ENCODE peak calls at places on chromosomes 12 and 14, in six cellular contexts. D is tibial nerve, Z is SK-N-SH, A is stomach, G is A549, H is GM12878. B is an unnamed sample.

GRCh38 chr12:64178122-64178521 is 44.0 kb downstream of the KICS2 start:
- DNase-seq in H (no peak), G (no peak), A (no peak), D (no peak), Z (no peak), B (no peak)

GRCh38 chr14:90299408-90299807 is 32.3 kb downstream of the NRDE2 start:
- DNase-seq in A (peak), Z (no peak), G (no peak), D (no peak), H (no peak), B (no peak)

GRCh38 chr14:72962829-72963312 is 36.6 kb downstream of the DCAF4 start:
- DNase-seq in Z (no peak), D (no peak), A (no peak), H (no peak), G (peak), B (peak)

GRCh38 chr12:88600272-88600671 is 20.0 kb upstream of the KITLG start:
- DNase-seq in A (no peak), D (no peak), Z (no peak), H (no peak), G (peak), B (no peak)

GRCh38 chr14:64971452-64971889 is 665 bp downstream of the RAB15 start:
- DNase-seq in Z (no peak), A (no peak), D (no peak), H (no peak), G (no peak), B (no peak)

GRCh38 chr12:25784669-25785068 is 173.8 kb upstream of the RASSF8 start:
- DNase-seq in H (no peak), D (no peak), Z (no peak), A (no peak), G (no peak), B (no peak)

GRCh38 chr14:58082491-58083098 is 69.4 kb downstream of the ARMH4 start:
- DNase-seq in Z (no peak), G (peak), A (no peak), H (no peak), D (no peak), B (no peak)

GRCh38 chr14:29805415-29806123 is 122.1 kb downstream of the PRKD1 start:
- DNase-seq in H (no peak), G (peak), D (peak), Z (no peak), A (peak), B (peak)

GRCh38 chr14:78530078-78530477 is 359.9 kb downstream of the NRXN3 start:
- DNase-seq in H (no peak), Z (no peak), D (no peak), A (no peak), G (peak), B (no peak)

GRCh38 chr12:19419086-19419485 is 20.2 kb upstream of the AEBP2 start:
- DNase-seq in H (no peak), Z (no peak), D (no peak), G (no peak), A (peak), B (no peak)

GRCh38 chr12:90449611-90450010 is 505.4 kb downstream of the CCER1 start:
- DNase-seq in D (no peak), Z (no peak), H (no peak), G (no peak), A (no peak), B (no peak)

GRCh38 chr12:123389560-123390351 is 5.8 kb downstream of the KMT5A start:
- DNase-seq in A (peak), G (no peak), D (no peak), Z (peak), H (no peak), B (peak)

GRCh38 chr14:96567289-96567899 is 65.2 kb downstream of the PAPOLA start:
- DNase-seq in D (no peak), G (peak), H (no peak), A (no peak), Z (no peak), B (no peak)

GRCh38 chr12:79566452-79566851 is 124.3 kb downstream of the PAWR start:
- DNase-seq in D (no peak), Z (no peak), H (no peak), G (no peak), A (no peak), B (no peak)

GRCh38 chr12:42893196-42893595 is 303.6 kb upstream of the PRICKLE1 start:
- DNase-seq in H (no peak), A (no peak), D (no peak), G (no peak), Z (no peak), B (no peak)

GRCh38 chr12:13024151-13024946 is 19.8 kb upstream of the FAM234B start:
- DNase-seq in D (peak), A (peak), H (no peak), G (peak), Z (no peak), B (peak)

GRCh38 chr12:85784096-85784720 is 52.0 kb downstream of the RASSF9 start:
- DNase-seq in G (no peak), D (no peak), A (no peak), Z (no peak), H (no peak), B (no peak)
- TF ChIP-seq EP300 in G (no peak), D (no peak), A (no peak), Z (no peak), H (no peak), B (no peak)

GRCh38 chr12:91663331-91663998 is 480.8 kb upstream of the DCN start:
- DNase-seq in A (no peak), G (no peak), Z (no peak), D (no peak), H (no peak), B (no peak)
- TF ChIP-seq EP300 in A (no peak), G (no peak), Z (no peak), D (no peak), H (no peak), B (no peak)

GRCh38 chr12:120292661-120293531 is at the start of gene RNU4-1:
- DNase-seq in H (peak), G (peak), A (peak), Z (peak), D (peak), B (peak)
- TF ChIP-seq EP300 in H (peak), G (no peak), A (no peak), Z (peak), D (peak), B (no peak)

DNA sequence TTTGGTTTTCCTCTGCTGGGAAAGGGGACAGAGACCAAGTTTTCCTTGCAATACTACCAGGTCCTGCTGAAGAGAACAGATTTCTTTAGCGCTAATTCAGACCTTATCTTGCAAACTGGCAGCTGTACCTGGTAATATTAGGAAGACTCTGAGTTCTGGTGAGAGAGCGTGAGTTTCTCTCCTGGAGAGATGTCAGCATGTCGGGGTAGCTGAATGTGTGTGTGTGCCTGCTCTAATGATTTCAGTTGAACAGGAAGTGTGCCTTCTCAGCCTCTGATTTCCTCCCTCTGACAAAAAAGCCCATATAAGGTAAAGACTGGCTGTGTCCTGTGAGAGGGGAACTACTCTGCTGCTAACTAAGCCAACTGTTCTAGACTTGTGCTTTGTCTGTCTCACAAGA is 10.3 kb upstream of the ERP27 start:
- DNase-seq in H (peak), A (no peak), G (peak), D (peak), Z (no peak), B (peak)
- TF ChIP-seq EP300 in H (peak), A (no peak), G (no peak), D (peak), Z (no peak), B (no peak)

GRCh38 chr12:54328595-54329337 is 3.8 kb downstream of the COPZ1 start:
- DNase-seq in Z (no peak), D (no peak), G (no peak), A (no peak), H (no peak), B (no peak)
- TF ChIP-seq EP300 in Z (no peak), D (no peak), G (no peak), A (no peak), H (no peak), B (no peak)

GRCh38 chr12:113069149-113069548 is 12.6 kb downstream of the DTX1 start:
- DNase-seq in D (no peak), H (no peak), A (no peak), G (no peak), Z (no peak), B (no peak)
- TF ChIP-seq EP300 in D (no peak), H (no peak), A (no peak), G (no peak), Z (no peak), B (no peak)

GRCh38 chr12:101773560-101774206 is 34.4 kb upstream of the SYCP3 start:
- DNase-seq in G (peak), Z (peak), D (peak), A (peak), H (peak), B (peak)
- TF ChIP-seq EP300 in G (no peak), Z (no peak), D (peak), A (no peak), H (no peak), B (no peak)

GRCh38 chr14:56099081-56099797 is 19.0 kb upstream of the PELI2 start:
- DNase-seq in G (no peak), Z (no peak), H (no peak), D (no peak), A (no peak), B (no peak)
- TF ChIP-seq EP300 in G (no peak), Z (no peak), H (no peak), D (no peak), A (no peak), B (no peak)

DNA sequence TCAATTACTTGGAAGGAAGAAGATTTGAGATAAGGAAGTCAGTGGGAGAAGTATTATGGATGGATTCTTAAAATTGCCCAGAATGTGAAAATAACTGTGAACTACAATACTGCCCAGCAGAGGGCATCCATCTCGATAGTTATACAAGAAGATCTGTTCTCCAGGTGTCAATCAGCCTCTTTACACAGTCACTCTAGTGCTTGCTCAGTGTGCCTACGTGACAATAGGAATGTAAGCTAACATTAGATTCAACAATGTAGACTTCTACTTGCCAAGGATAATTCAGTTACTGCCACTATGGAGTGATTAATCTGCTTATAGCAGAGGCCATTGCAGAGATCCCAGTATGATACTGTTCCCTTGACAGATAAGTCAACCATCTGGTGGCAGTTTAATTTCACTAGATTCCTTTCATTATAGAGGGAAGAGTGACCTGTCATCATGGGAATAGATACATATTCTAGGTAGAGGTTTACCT is 10.6 kb upstream of the MAP4K5 start:
- DNase-seq in D (peak), A (peak), H (no peak), G (peak), Z (peak), B (peak)
- TF ChIP-seq EP300 in D (no peak), A (no peak), H (no peak), G (no peak), Z (no peak), B (no peak)

GRCh38 chr14:71686677-71687076 is 245.6 kb upstream of the RGS6 start:
- DNase-seq in Z (no peak), G (no peak), D (peak), A (no peak), H (no peak), B (no peak)
- TF ChIP-seq EP300 in Z (no peak), G (no peak), D (peak), A (no peak), H (no peak), B (no peak)